ENCODE peak calls at places on chromosomes 3 and 15, in four cellular contexts. H is H7, X is GM03348, C is colonic mucosa. F is an unnamed sample.

GRCh38 chr3:197356275-197356674 is 57.9 kb upstream of the DLG1 start:
- DNase-seq in H (no peak), X (no peak), C (no peak), F (no peak)

GRCh38 chr3:52322466-52322865 is 6.3 kb downstream of the DNAH1 start:
- DNase-seq in H (no peak), X (no peak), C (no peak), F (no peak)

GRCh38 chr3:123791073-123791370 is 93.1 kb downstream of the MYLK start:
- DNase-seq in H (no peak), X (no peak), C (no peak), F (no peak)

GRCh38 chr15:95880630-95881029 is 449.9 kb upstream of the NR2F2 start:
- DNase-seq in H (no peak), X (no peak), C (no peak), F (no peak)

GRCh38 chr3:126826693-126827092 is 122.7 kb downstream of the CHCHD6 start:
- DNase-seq in H (no peak), X (no peak), C (no peak), F (no peak)

GRCh38 chr3:87437765-87438164 is 161.4 kb upstream of the POU1F1 start:
- DNase-seq in H (no peak), X (peak; percentile 4), C (no peak), F (no peak)

GRCh38 chr3:122858373-122858772 is 63.5 kb downstream of the SLC49A4 start:
- DNase-seq in H (no peak), X (peak; percentile 19), C (no peak), F (no peak)

GRCh38 chr3:68972358-68972979 is 40.1 kb upstream of the TAFA4 start:
- DNase-seq in H (peak; percentile 57), X (peak; percentile 67), C (peak; percentile 21), F (peak; percentile 53)

GRCh38 chr3:105868450-105868744 is 415 bp downstream of the CBLB start:
- DNase-seq in H (peak; percentile 69), X (peak; percentile 67), C (peak; percentile 59), F (peak; percentile 16)

GRCh38 chr3:74079961-74080562 is 455.3 kb upstream of the PDZRN3 start:
- DNase-seq in H (no peak), X (no peak), C (no peak), F (no peak)

GRCh38 chr15:29805708-29806104 is 16.6 kb downstream of the TJP1 start:
- DNase-seq in H (no peak), X (no peak), C (no peak), F (no peak)

GRCh38 chr15:52080031-52080430 is 32.5 kb downstream of the BCL2L10 start:
- DNase-seq in H (no peak), X (no peak), C (no peak), F (no peak)

GRCh38 chr15:94840794-94841587 is 609.6 kb downstream of the MCTP2 start:
- DNase-seq in H (no peak), X (no peak), C (no peak), F (no peak)

GRCh38 chr3:8319935-8320634 is 181.5 kb upstream of the LMCD1 start:
- DNase-seq in H (no peak), X (peak; percentile 77), C (no peak), F (no peak)

GRCh38 chr15:70195171-70195807 is 97.6 kb upstream of the TLE3 start:
- DNase-seq in H (no peak), X (no peak), C (no peak), F (no peak)

GRCh38 chr3:10169000-10169496 is 4.3 kb downstream of the IRAK2 start:
- DNase-seq in H (no peak), X (no peak), C (no peak), F (no peak)

GRCh38 chr3:142270407-142270806 is 45.0 kb upstream of the GK5 start:
- DNase-seq in H (no peak), X (no peak), C (no peak), F (no peak)

GRCh38 chr3:57278237-57278636 is 14.2 kb downstream of the ASB14 start:
- DNase-seq in H (no peak), X (no peak), C (no peak), F (no peak)

GRCh38 chr3:143972155-143972494 is 502 bp downstream of the DIPK2A start:
- DNase-seq in H (no peak), X (no peak), C (no peak), F (no peak)

GRCh38 chr3:188037965-188038581 is 115.9 kb upstream of the LPP start:
- DNase-seq in H (no peak), X (no peak), C (peak; percentile 32), F (no peak)

GRCh38 chr3:123409443-123410148 is 39.3 kb downstream of the ADCY5 start:
- DNase-seq in H (no peak), X (no peak), C (peak; percentile 82), F (no peak)

GRCh38 chr3:29245441-29245840 is 35.4 kb upstream of the RBMS3 start:
- DNase-seq in H (no peak), X (no peak), C (no peak), F (no peak)

GRCh38 chr3:159130108-159130507 is 328.3 kb downstream of the MFSD1 start:
- DNase-seq in H (no peak), X (no peak), C (peak; percentile 60), F (no peak)

GRCh38 chr3:98784666-98785600 is 21.8 kb downstream of the ST3GAL6 start:
- DNase-seq in H (no peak), X (peak; percentile 71), C (no peak), F (no peak)

GRCh38 chr3:112637700-112638099 is 3.2 kb downstream of the CCDC80 start:
- DNase-seq in H (no peak), X (no peak), C (no peak), F (no peak)

GRCh38 chr3:114569186-114569585 is 275.4 kb downstream of the TIGIT start:
- DNase-seq in H (no peak), X (no peak), C (no peak), F (no peak)

GRCh38 chr3:17372811-17373210 is 369.6 kb downstream of the TBC1D5 start:
- DNase-seq in H (no peak), X (peak; percentile 20), C (no peak), F (no peak)

GRCh38 chr3:120773932-120774331 is 31.4 kb downstream of the GTF2E1 start:
- DNase-seq in H (no peak), X (no peak), C (no peak), F (no peak)

GRCh38 chr3:59320080-59320479 is 270.3 kb upstream of the CFAP20DC start:
- DNase-seq in H (no peak), X (no peak), C (no peak), F (no peak)

GRCh38 chr3:137163958-137164357 is 206.2 kb downstream of the IL20RB start:
- DNase-seq in H (no peak), X (no peak), C (no peak), F (no peak)

GRCh38 chr15:39581501-39582285 is 814 bp downstream of the THBS1 start:
- DNase-seq in H (peak; percentile 74), X (no peak), C (peak; percentile 87), F (no peak)

GRCh38 chr15:63476229-63476632 is 28.2 kb upstream of the USP3 start:
- DNase-seq in H (no peak), X (peak; percentile 87), C (no peak), F (no peak)

F was measured in CD8-positive, alpha-beta T cell.